ENCODE peak calls at places on chromosomes 13 and 19, in four cellular contexts. R is GM12878, O is H1, C is K562. A is an unnamed sample.

GRCh38 chr19:40603719-40604646 is 2.8 kb downstream of the LTBP4 start:
- DNase-seq in R (peak; percentile 88), O (peak; percentile 99), C (peak; percentile 99), A (peak; percentile 93)

GRCh38 chr13:100088282-100088647 is 628 bp upstream of the PCCA start:
- DNase-seq in R (no peak), O (no peak), C (no peak), A (no peak)

GRCh38 chr13:93420887-93421286 is 194.3 kb downstream of the GPC6 start:
- DNase-seq in R (no peak), O (no peak), C (no peak), A (no peak)

GRCh38 chr19:1860133-1860775 is 3.1 kb downstream of the KLF16 start:
- DNase-seq in R (no peak), O (no peak), C (peak; percentile 90), A (peak; percentile 76)

GRCh38 chr13:113034451-113035208 is 65.6 kb downstream of the MCF2L start:
- DNase-seq in R (no peak), O (no peak), C (peak; percentile 47), A (peak; percentile 57)

GRCh38 chr13:97621025-97621424 is 187.1 kb downstream of the RAP2A start:
- DNase-seq in R (no peak), O (no peak), C (no peak), A (no peak)

GRCh38 chr13:54980651-54981050 is 1952.0 kb downstream of the OLFM4 start:
- DNase-seq in R (no peak), O (no peak), C (no peak), A (no peak)

GRCh38 chr19:13155472-13156284 is 5.5 kb downstream of the IER2 start:
- DNase-seq in R (no peak), O (no peak), C (peak; percentile 88), A (peak; percentile 63)

GRCh38 chr13:98279473-98280175 is 102.6 kb upstream of the RNF113B start:
- DNase-seq in R (peak; percentile 41), O (no peak), C (no peak), A (peak; percentile 33)

GRCh38 chr13:64278493-64278892 is 2862.8 kb upstream of the PCDH20 start:
- DNase-seq in R (no peak), O (no peak), C (no peak), A (no peak)

GRCh38 chr19:15525291-15525690 is 17.0 kb downstream of the CYP4F22 start:
- DNase-seq in R (no peak), O (no peak), C (no peak), A (no peak)

GRCh38 chr13:47085346-47085745 is 188.5 kb upstream of the HTR2A start:
- DNase-seq in R (no peak), O (no peak), C (no peak), A (no peak)

GRCh38 chr19:36330226-36330625 is 48.8 kb downstream of the ZFP14 start:
- DNase-seq in R (no peak), O (no peak), C (no peak), A (no peak)

DNA sequence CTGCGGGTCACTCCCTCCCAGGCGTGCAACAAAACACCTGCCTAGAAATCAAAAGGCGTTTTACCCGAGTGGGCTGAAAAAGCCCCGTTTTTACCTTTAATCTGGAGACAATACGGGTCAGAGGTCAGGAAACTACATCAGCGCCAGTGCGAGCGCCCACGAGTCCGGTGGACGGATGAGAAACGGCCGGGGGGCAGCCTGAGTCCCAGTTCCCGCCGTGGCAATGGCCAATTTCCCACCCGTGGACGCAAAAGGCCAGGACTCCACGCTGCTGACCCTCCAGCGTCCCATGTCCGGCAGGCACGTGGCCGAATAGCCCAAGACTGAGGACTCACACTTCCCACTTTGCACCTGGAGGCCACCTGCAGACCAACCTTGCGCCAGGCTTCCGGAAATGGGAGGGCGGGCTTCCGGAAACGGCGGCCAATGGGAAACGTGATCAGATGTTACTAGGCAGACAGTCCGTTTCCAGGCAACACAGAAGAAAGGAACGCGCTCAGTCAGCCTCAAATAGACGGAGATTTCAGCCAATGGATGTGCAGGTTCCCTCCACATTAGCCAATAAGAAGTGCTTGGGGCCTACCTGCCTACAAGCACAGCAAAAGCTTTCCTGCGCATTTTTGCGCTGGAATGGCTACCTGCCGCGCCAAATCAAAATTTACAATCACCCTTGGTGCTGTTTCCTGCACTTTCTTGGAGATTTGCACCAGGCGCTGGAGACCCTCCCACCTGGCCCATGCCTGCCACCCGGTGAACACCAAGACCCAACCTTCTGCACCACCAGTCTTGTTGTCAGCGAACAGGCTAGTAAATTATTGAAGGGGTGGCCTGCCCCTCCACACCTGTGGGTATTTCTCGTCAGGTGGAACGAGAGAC is 47.4 kb downstream of the ZFP14 start:
- DNase-seq in R (peak; percentile 69), O (peak; percentile 93), C (peak; percentile 18), A (peak; percentile 88)
- TF ChIP-seq MAX in R (peak; percentile 85), O (peak; percentile 99), C (no peak), A (peak; percentile 98)

GRCh38 chr13:51834581-51835158 is 10.3 kb downstream of the TMEM272 start:
- DNase-seq in R (no peak), O (no peak), C (no peak), A (peak; percentile 43)

GRCh38 chr13:51831519-51831918 is 13.5 kb downstream of the TMEM272 start:
- DNase-seq in R (no peak), O (no peak), C (no peak), A (no peak)

GRCh38 chr13:51829236-51829899 is 15.6 kb downstream of the TMEM272 start:
- DNase-seq in R (no peak), O (no peak), C (no peak), A (no peak)

GRCh38 chr13:51833980-51834379 is 11.0 kb downstream of the TMEM272 start:
- DNase-seq in R (no peak), O (no peak), C (no peak), A (no peak)

DNA sequence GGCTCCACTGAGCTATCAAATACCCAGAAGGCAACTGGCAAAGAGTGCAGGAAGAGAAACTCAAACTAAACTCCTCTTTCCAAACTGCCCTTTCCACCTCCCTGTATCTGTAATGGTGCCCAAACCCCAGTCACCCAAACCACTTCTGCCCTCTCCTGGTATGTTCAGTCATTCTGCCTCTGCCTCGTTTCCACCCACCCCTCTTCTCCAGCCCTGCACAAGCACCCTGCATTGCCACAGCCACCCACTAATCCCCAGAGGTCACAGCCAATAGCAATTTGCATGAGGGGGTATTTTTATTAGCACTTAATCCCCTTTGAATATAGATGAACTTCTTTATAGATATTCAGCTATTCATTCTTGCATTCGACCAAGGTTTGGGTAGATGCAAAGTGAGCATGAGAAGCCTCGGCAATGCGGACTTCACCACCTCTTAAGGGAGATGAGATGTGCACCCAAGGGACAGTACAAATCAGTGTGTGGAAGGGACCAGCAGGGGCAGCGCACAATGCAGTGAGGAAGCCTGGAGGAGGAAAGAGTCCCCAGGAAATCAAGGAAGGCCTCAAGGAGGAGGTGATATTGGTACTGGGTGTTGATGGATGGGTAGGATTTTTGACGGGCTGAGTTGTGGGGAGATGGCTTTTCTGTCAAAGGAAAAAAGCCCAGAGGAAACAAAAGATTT is 12.4 kb downstream of the TMEM272 start:
- DNase-seq in R (no peak), O (no peak), C (no peak), A (peak; percentile 39)
- TF ChIP-seq NRF1 in R (no peak), O (no peak), C (no peak), A (no peak)

GRCh38 chr19:55311797-55312196 is 13.3 kb downstream of the TMEM150B start:
- DNase-seq in R (no peak), O (no peak), C (no peak), A (peak; percentile 28)

GRCh38 chr19:55310498-55310897 is 14.6 kb downstream of the TMEM150B start:
- DNase-seq in R (no peak), O (no peak), C (no peak), A (no peak)

GRCh38 chr19:55311397-55311796 is 13.7 kb downstream of the TMEM150B start:
- DNase-seq in R (no peak), O (no peak), C (no peak), A (no peak)

GRCh38 chr19:55314396-55314795 is 10.7 kb downstream of the TMEM150B start:
- DNase-seq in R (no peak), O (no peak), C (peak; percentile 40), A (peak; percentile 19)

DNA sequence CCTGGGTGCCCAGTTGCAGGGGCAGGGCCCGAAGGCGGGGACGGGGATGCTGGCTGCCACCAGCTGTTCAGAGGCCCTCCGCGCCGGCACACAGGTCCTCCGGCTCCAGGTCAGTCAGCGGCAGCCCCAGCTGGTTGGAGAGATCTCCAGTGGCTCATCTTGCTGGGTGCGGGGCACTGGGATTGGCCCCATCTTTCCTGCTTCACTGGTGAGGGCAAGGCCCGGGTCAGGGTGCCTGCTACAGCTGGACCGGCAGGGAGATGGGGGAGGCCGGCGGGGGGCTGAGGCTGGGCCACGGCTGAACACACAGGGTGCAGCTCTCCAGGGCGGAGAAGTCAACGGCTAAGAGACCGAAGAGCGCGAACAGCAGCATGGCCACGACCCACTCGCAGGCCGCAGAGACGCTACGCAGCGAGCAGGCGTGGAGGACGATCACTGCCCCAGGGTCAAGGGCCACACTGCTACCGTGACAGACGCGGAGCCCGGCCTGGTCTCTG is 12.5 kb downstream of the TMEM150B start:
- DNase-seq in R (no peak), O (no peak), C (no peak), A (peak; percentile 30)
- TF ChIP-seq MAX in R (no peak), O (no peak), C (no peak), A (no peak)

GRCh38 chr13:50521750-50522149 is 321.7 kb downstream of the DLEU7 start:
- DNase-seq in R (no peak), O (no peak), C (no peak), A (no peak)

GRCh38 chr13:50518131-50518530 is 325.4 kb downstream of the DLEU7 start:
- DNase-seq in R (no peak), O (no peak), C (no peak), A (no peak)

GRCh38 chr13:50521191-50521590 is 322.3 kb downstream of the DLEU7 start:
- DNase-seq in R (no peak), O (no peak), C (no peak), A (no peak)

GRCh38 chr13:50519866-50520265 is 323.6 kb downstream of the DLEU7 start:
- DNase-seq in R (no peak), O (no peak), C (no peak), A (no peak)

DNA sequence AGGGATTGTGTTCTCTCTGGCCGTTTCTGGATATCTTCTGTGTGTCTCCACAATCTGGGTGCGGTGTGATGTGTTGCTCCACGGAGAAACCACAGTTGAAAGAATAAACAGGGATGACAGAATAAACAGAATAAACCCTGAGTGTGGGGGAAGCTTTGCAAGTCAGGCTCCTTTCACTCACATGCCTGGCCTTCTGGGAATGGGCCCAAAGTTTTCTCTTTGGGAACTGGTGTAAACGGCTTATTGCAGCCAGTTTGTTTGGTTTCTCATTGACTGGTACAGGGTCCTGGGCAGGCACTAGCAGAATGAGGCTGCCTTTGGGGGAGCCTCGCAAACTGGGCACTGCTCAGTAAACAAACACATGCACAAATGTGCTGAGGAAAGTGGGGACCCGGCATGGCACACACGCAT is 324.7 kb downstream of the DLEU7 start:
- DNase-seq in R (no peak), O (no peak), C (no peak), A (no peak)
- TF ChIP-seq NRF1 in R (no peak), O (no peak), C (no peak), A (no peak)

A was measured in SK-N-SH.